ENCODE peak calls at places on chromosomes 6 and 20, in six cellular contexts. O is cardiac muscle cell; S is CD8-positive, alpha-beta T cell; R is SJSA1; Z is mesendoderm; X is endodermal cell. E is an unnamed sample. For H3K4me1, the result is how much of the 10 kb centered on the place peaks cover.

GRCh38 chr6:146295695-146296094 is 247.9 kb upstream of the RAB32 start:
- DNase-seq in R (no peak), Z (no peak), X (no peak), S (no peak), O (no peak), E (no peak)

GRCh38 chr6:169577236-169577635 is 124.6 kb downstream of the WDR27 start:
- DNase-seq in O (no peak), R (no peak), Z (no peak), S (no peak), X (no peak), E (no peak)

GRCh38 chr6:136890986-136891385 is 31.1 kb upstream of the SLC35D3 start:
- DNase-seq in O (no peak), Z (no peak), S (no peak), R (no peak), X (no peak), E (no peak)

GRCh38 chr6:80610821-80611220 is 504.4 kb downstream of the BCKDHB start:
- DNase-seq in S (no peak), Z (no peak), X (no peak), R (no peak), O (no peak), E (no peak)

GRCh38 chr6:66986940-66987339 is 1279.9 kb upstream of the EYS start:
- DNase-seq in O (no peak), X (no peak), Z (no peak), R (no peak), S (no peak), E (no peak)

GRCh38 chr6:165514621-165515020 is 148.4 kb downstream of the PDE10A start:
- DNase-seq in Z (no peak), X (no peak), R (no peak), O (no peak), S (no peak), E (no peak)

GRCh38 chr20:21022925-21023324 is 83.2 kb downstream of the LINC00237 start:
- DNase-seq in X (no peak), S (no peak), Z (no peak), O (no peak), R (no peak), E (no peak)

GRCh38 chr6:54244430-54244829 is 63.8 kb upstream of the TINAG start:
- DNase-seq in O (peak), X (no peak), S (no peak), Z (peak), R (no peak), E (no peak)

GRCh38 chr20:57698191-57698866 is 11.5 kb downstream of the PMEPA1 start:
- DNase-seq in S (peak), Z (peak), O (no peak), X (no peak), R (peak), E (no peak)

GRCh38 chr6:45310118-45310788 is 17.9 kb upstream of the RUNX2 start:
- DNase-seq in Z (peak), X (peak), O (no peak), R (no peak), S (peak), E (peak)

GRCh38 chr6:150029749-150030148 is 4.4 kb upstream of the RAET1L start:
- DNase-seq in Z (no peak), O (no peak), R (no peak), S (no peak), X (peak), E (no peak)

GRCh38 chr20:371755-372542 is 8.6 kb upstream of the TRIB3 start:
- DNase-seq in S (no peak), O (no peak), R (no peak), X (no peak), Z (peak), E (no peak)

GRCh38 chr6:126919947-126920346 is 198.5 kb upstream of the RSPO3 start:
- DNase-seq in O (no peak), Z (no peak), X (no peak), R (peak), S (no peak), E (no peak)

GRCh38 chr6:116386581-116387299 is 16.0 kb downstream of the DSE start:
- DNase-seq in R (no peak), Z (peak), X (no peak), O (no peak), S (no peak), E (no peak)

GRCh38 chr20:9981834-9982233 is 53.0 kb upstream of the ANKEF1 start:
- DNase-seq in S (no peak), X (no peak), Z (no peak), R (no peak), O (no peak), E (no peak)

GRCh38 chr6:46526607-46527006 is 35.4 kb upstream of the RCAN2 start:
- DNase-seq in S (no peak), Z (peak), O (no peak), X (peak), R (no peak), E (no peak)

GRCh38 chr6:156718647-156719394 is 58.4 kb upstream of the ARID1B start:
- DNase-seq in Z (peak), S (no peak), R (no peak), O (no peak), X (no peak), E (no peak)

GRCh38 chr6:82818727-82819126 is 246.9 kb downstream of the UBE3D start:
- DNase-seq in O (no peak), S (no peak), X (no peak), Z (no peak), R (no peak), E (no peak)

GRCh38 chr20:45229264-45230056 is 8.3 kb downstream of the SEMG2 start:
- DNase-seq in O (no peak), R (peak), S (peak), X (peak), Z (peak), E (no peak)

GRCh38 chr6:14758421-14759043 is 487.3 kb upstream of the JARID2 start:
- DNase-seq in Z (peak), X (no peak), S (no peak), O (no peak), R (no peak), E (no peak)

GRCh38 chr20:6919792-6920468 is 152.4 kb downstream of the BMP2 start:
- DNase-seq in O (no peak), R (no peak), Z (no peak), X (no peak), S (no peak), E (no peak)

GRCh38 chr20:8018928-8019177 is 708 bp downstream of the TMX4 start:
- DNase-seq in R (no peak), S (no peak), X (no peak), O (peak), Z (no peak), E (no peak)

GRCh38 chr6:1396952-1397868 is 7.8 kb downstream of the FOXF2 start:
- DNase-seq in R (peak), Z (peak), O (peak), X (peak), S (peak), E (peak)

GRCh38 chr6:101249470-101249869 is 144.0 kb upstream of the GRIK2 start:
- DNase-seq in O (no peak), X (no peak), R (no peak), S (no peak), Z (no peak), E (no peak)

GRCh38 chr6:56709650-56710049 is 67.0 kb upstream of the DST start:
- DNase-seq in Z (peak), O (no peak), R (no peak), S (no peak), X (no peak), E (no peak)

GRCh38 chr6:43695078-43695966 is 7.7 kb upstream of the MRPS18A start:
- DNase-seq in Z (peak), R (no peak), S (no peak), O (no peak), X (peak), E (no peak)

GRCh38 chr6:52598123-52598823 is 21.4 kb upstream of the TRAM2 start:
- DNase-seq in O (peak), R (peak), Z (peak), S (peak), X (peak), E (no peak)

GRCh38 chr6:5946701-5947100 is 60.0 kb downstream of the NRN1 start:
- DNase-seq in Z (no peak), X (no peak), O (no peak), R (no peak), S (no peak), E (no peak)

GRCh38 chr6:90411292-90411781 is 114.7 kb upstream of the BACH2 start:
- DNase-seq in O (no peak), Z (peak), S (peak), X (peak), R (no peak), E (peak)

DNA sequence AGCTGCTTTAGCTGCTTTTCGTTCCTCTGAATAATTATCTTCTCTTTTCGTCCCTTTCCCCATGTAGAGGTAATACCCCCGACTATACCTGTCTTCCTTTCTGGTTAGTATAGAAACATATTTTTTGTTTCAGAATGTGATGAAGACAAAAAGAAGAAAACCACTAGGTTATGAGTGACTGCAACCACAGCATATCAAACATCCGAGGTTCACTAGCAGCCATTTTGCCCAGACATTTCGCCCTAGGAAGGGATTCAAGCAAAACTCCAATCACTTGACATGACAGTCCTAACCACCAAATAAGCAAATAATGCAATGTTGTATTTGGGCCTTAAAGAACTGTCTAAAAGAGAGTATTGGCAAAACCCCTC is 9.4 kb downstream of the SNX5 start:
- DNase-seq in R (no peak), X (no peak), S (no peak), O (no peak), Z (no peak), E (no peak)
- H3K4me1 ChIP-seq in R (under half), X (under half), S (under half), O (under half), Z (under half), E (half or more)

GRCh38 chr20:32524871-32525501 is 60.1 kb downstream of the NOL4L start:
- DNase-seq in Z (no peak), S (no peak), O (no peak), R (no peak), X (peak), E (no peak)

GRCh38 chr20:32522525-32522774 is 62.7 kb downstream of the NOL4L start:
- DNase-seq in X (peak), O (no peak), S (no peak), R (no peak), Z (no peak), E (no peak)

GRCh38 chr20:32522775-32523612 is 62.1 kb downstream of the NOL4L start:
- DNase-seq in O (no peak), R (no peak), Z (no peak), S (no peak), X (peak), E (no peak)

GRCh38 chr20:32521780-32522524 is 63.2 kb downstream of the NOL4L start:
- DNase-seq in Z (peak), S (peak), X (peak), O (peak), R (peak), E (peak)

DNA sequence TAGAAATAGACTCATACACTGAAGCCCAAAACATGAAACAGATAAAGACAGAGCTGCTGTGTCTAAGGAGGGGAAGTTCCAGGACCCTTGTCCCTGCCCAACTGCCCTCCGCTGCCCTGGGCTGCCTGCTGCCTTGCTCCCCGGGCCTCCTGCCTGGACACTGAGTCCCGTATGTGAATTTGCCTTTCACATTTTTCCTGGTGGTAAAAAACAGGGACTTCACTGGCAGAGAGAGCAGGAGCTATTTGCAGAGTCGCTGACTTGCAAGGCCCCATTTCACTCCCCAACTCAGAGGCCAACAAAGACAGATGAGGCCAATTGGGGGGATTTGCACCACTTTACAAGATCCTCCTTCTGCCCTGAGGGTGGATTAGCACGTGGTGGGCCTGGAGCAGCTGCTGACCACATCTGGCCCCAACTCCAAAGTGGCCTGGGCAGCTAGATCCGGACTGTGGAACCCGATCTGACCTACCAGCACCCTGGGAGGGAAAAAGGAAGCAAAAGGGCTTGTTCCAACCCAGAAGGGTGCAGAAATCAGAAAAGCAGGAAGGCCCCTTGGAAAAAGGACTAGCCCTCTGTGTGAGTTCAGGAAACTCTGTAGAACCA is 61.4 kb downstream of the NOL4L start:
- DNase-seq in Z (no peak), X (no peak), O (no peak), R (no peak), S (no peak), E (no peak)
- H3K4me1 ChIP-seq in Z (under half), X (under half), O (under half), R (under half), S (half or more), E (half or more)

DNA sequence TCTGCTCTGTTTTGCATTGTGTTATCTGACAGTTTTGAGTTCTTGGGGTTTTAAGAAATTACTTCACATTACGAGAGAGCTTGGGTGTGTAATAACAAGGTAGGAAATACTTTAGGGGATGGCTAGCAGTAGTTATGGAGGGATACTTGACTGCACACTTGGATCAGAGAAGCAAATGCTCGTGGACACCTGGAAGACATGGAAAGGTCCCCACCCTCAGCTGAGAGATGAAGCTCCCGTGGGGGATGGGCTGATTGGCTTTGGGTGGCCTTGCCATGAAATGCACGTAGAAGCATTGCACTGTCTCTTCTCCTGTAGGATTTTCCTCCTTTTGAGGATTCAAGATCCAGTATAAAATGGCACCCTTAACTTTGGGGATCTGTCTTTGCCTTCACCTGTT is 61.5 kb upstream of the UNC93A start:
- DNase-seq in Z (peak), X (peak), R (no peak), S (no peak), O (no peak), E (no peak)
- H3K4me1 ChIP-seq in Z (under half), X (under half), R (under half), S (under half), O (under half), E (under half)

GRCh38 chr6:108658174-108658573 is 97.5 kb downstream of the FOXO3 start:
- DNase-seq in R (no peak), Z (no peak), S (no peak), X (no peak), O (no peak), E (no peak)
- H3K4me1 ChIP-seq in R (under half), Z (under half), S (under half), X (under half), O (under half), E (under half)

GRCh38 chr6:117542493-117542892 is 59.8 kb downstream of the GOPC start:
- DNase-seq in S (no peak), O (no peak), X (no peak), Z (no peak), R (no peak), E (no peak)
- H3K4me1 ChIP-seq in S (under half), O (under half), X (under half), Z (under half), R (under half), E (under half)

E was measured in CD4-positive, alpha-beta memory T cell.